ENCODE peak calls at places on chromosomes 13 and 19, in ten cellular contexts. S is psoas muscle; B is stimulated activated CD4-positive, alpha-beta T cell treated with anti-CD3 and anti-CD28 coated beads, Interleukin-12 subunit alpha, Interleukin-12 subunit beta, amount 100 ng/mL, for 48 hours; W is BJ; N is activated naive CD8-positive, alpha-beta T cell treated with anti-CD3 and anti-CD28 coated beads, Interleukin-2, amount 50 U/mL, for 24 hours; P is NCI-H2171; R is nephron progenitor cell; J is thoracic aorta; X is effector CD8-positive, alpha-beta T cell; F is globus pallidus. T is an unnamed sample.

GRCh38 chr19:1251503-1252220 is 3.3 kb downstream of the MIDN start:
- DNase-seq in S (peak), B (no peak), W (no peak), N (peak), P (no peak), R (peak), J (no peak), X (peak), F (no peak), T (peak)

GRCh38 chr19:35963514-35963913 is 27.3 kb downstream of the LRFN3 start:
- DNase-seq in S (no peak), B (peak), W (no peak), N (peak), P (no peak), R (peak), J (no peak), X (no peak), F (no peak), T (no peak)

GRCh38 chr13:45718992-45719391 is 16.9 kb downstream of the CBY2 start:
- DNase-seq in S (no peak), B (no peak), W (peak), N (no peak), P (no peak), R (no peak), J (no peak), X (no peak), F (no peak), T (no peak)

GRCh38 chr19:16268676-16269319 is 55.8 kb upstream of the KLF2 start:
- DNase-seq in S (no peak), B (no peak), W (no peak), N (peak), P (no peak), R (no peak), J (no peak), X (peak), F (no peak), T (peak)

GRCh38 chr13:31605076-31605858 is 134.1 kb upstream of the RXFP2 start:
- DNase-seq in S (no peak), B (no peak), W (no peak), N (no peak), P (no peak), R (no peak), J (no peak), X (no peak), F (no peak), T (no peak)

GRCh38 chr13:77918391-77919261 is at the start of gene EDNRB:
- DNase-seq in S (peak), B (no peak), W (no peak), N (peak), P (no peak), R (peak), J (no peak), X (no peak), F (peak), T (no peak)

GRCh38 chr19:46491975-46492682 is 3.5 kb downstream of the PNMA8B start:
- DNase-seq in S (no peak), B (no peak), W (no peak), N (no peak), P (no peak), R (no peak), J (no peak), X (no peak), F (no peak), T (no peak)

GRCh38 chr13:49185264-49185663 is 34.9 kb upstream of the MLNR start:
- DNase-seq in S (no peak), B (no peak), W (no peak), N (no peak), P (no peak), R (no peak), J (no peak), X (no peak), F (no peak), T (no peak)

GRCh38 chr19:56132316-56132822 is 8.7 kb upstream of the ZNF444 start:
- DNase-seq in S (no peak), B (no peak), W (no peak), N (no peak), P (no peak), R (no peak), J (no peak), X (no peak), F (no peak), T (no peak)

GRCh38 chr19:5149508-5149907 is 180.6 kb downstream of the KDM4B start:
- DNase-seq in S (no peak), B (no peak), W (no peak), N (no peak), P (no peak), R (no peak), J (no peak), X (no peak), F (no peak), T (no peak)

GRCh38 chr13:46278474-46278873 is 66.7 kb downstream of the LRRC63 start:
- DNase-seq in S (no peak), B (no peak), W (no peak), N (no peak), P (no peak), R (no peak), J (no peak), X (no peak), F (no peak), T (no peak)

GRCh38 chr19:40223135-40223822 is 3.2 kb downstream of the CCNP start:
- DNase-seq in S (no peak), B (no peak), W (no peak), N (peak), P (no peak), R (no peak), J (no peak), X (peak), F (no peak), T (peak)

GRCh38 chr13:100636441-100636840 is 38.2 kb downstream of the TMTC4 start:
- DNase-seq in S (no peak), B (no peak), W (no peak), N (no peak), P (no peak), R (no peak), J (no peak), X (no peak), F (peak), T (no peak)

GRCh38 chr13:21901772-21902708 is 231.2 kb downstream of the FGF9 start:
- DNase-seq in S (no peak), B (no peak), W (no peak), N (no peak), P (no peak), R (no peak), J (no peak), X (no peak), F (no peak), T (no peak)

GRCh38 chr13:110010433-110011135 is 224.2 kb upstream of the IRS2 start:
- DNase-seq in S (no peak), B (no peak), W (no peak), N (no peak), P (no peak), R (no peak), J (no peak), X (no peak), F (no peak), T (no peak)

GRCh38 chr19:22545751-22546150 is 88.4 kb upstream of the ZNF492 start:
- DNase-seq in S (no peak), B (peak), W (no peak), N (peak), P (no peak), R (peak), J (no peak), X (no peak), F (peak), T (no peak)

T was measured in stimulated activated naive CD4-positive, alpha-beta T cell.